ENCODE peak calls at places on chromosome 3, in seven cellular contexts. U is thoracic aorta, B is Calu3, V is glutamatergic neuron, J is right lobe of liver, R is tibial nerve, O is lower lobe of right lung. Q is an unnamed sample.
A peak's percentile ranks its signal among the peaks of the same experiment; 100 is the strongest.

GRCh38 chr3:194485471-194485875 is 1.3 kb downstream of the ATP13A3 start:
- DNase-seq in U (no peak), B (no peak), V (no peak), J (no peak), R (no peak), O (no peak), Q (no peak)

GRCh38 chr3:130894130-130894872 is 417 bp downstream of the ATP2C1 start:
- DNase-seq in U (no peak), B (peak; percentile 53), V (peak; percentile 68), J (peak; percentile 57), R (peak; percentile 14), O (peak; percentile 71), Q (peak; percentile 65)

GRCh38 chr3:197997936-197998335 is 37.9 kb downstream of the LMLN start:
- DNase-seq in U (no peak), B (no peak), V (no peak), J (no peak), R (no peak), O (no peak), Q (no peak)

GRCh38 chr3:12316721-12317351 is 28.0 kb downstream of the PPARG start:
- DNase-seq in U (no peak), B (no peak), V (no peak), J (no peak), R (no peak), O (no peak), Q (no peak)

GRCh38 chr3:134485075-134485536 is 679 bp downstream of the ANAPC13 start:
- DNase-seq in U (no peak), B (peak; percentile 24), V (no peak), J (no peak), R (no peak), O (no peak), Q (no peak)

GRCh38 chr3:41900265-41900664 is 61.6 kb downstream of the ULK4 start:
- DNase-seq in U (no peak), B (no peak), V (no peak), J (no peak), R (no peak), O (no peak), Q (no peak)

GRCh38 chr3:113136071-113136470 is 75.3 kb upstream of the BOC start:
- DNase-seq in U (no peak), B (no peak), V (no peak), J (no peak), R (no peak), O (no peak), Q (no peak)

GRCh38 chr3:101617478-101617877 is 43.5 kb downstream of the PCNP start:
- DNase-seq in U (no peak), B (no peak), V (no peak), J (no peak), R (no peak), O (no peak), Q (no peak)

GRCh38 chr3:156507285-156507684 is 47.6 kb downstream of the SSR3 start:
- DNase-seq in U (no peak), B (no peak), V (no peak), J (no peak), R (no peak), O (no peak), Q (no peak)

GRCh38 chr3:88195951-88196434 is 46.2 kb downstream of the C3orf38 start:
- DNase-seq in U (no peak), B (no peak), V (no peak), J (no peak), R (no peak), O (no peak), Q (no peak)

GRCh38 chr3:126886217-126886616 is 96.7 kb upstream of the PLXNA1 start:
- DNase-seq in U (no peak), B (no peak), V (no peak), J (no peak), R (no peak), O (no peak), Q (no peak)

GRCh38 chr3:11167590-11167989 is 13.3 kb downstream of the HRH1 start:
- DNase-seq in U (no peak), B (no peak), V (no peak), J (no peak), R (no peak), O (no peak), Q (no peak)

GRCh38 chr3:30502742-30503073 is 103.7 kb upstream of the TGFBR2 start:
- DNase-seq in U (no peak), B (no peak), V (no peak), J (no peak), R (no peak), O (no peak), Q (no peak)

GRCh38 chr3:87148020-87148419 is 79.1 kb upstream of the CHMP2B start:
- DNase-seq in U (no peak), B (no peak), V (no peak), J (no peak), R (no peak), O (no peak), Q (no peak)

GRCh38 chr3:87147562-87147961 is 79.5 kb upstream of the CHMP2B start:
- DNase-seq in U (no peak), B (no peak), V (no peak), J (no peak), R (no peak), O (no peak), Q (no peak)

DNA sequence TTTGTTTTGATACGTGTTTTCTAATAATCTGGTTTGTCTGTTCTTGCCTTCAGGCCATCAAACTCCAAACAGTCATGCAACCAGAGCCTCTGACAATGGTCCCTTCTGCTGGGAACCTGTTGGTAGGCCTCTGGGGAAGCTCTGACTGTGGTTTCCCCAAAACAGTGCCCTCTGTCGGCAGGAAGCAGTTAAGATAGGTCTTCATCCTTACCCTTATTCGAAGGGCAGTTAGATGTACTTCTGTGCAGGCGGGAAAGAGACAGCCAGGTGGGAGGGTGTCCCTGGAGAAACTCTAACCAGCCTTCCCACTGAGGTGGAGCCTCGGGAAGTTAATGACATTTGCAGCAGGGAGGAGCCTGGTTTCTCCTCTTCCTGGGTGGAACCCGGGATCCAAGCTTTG is 81.6 kb upstream of the CHMP2B start:
- DNase-seq in U (no peak), B (peak; percentile 27), V (peak; percentile 17), J (no peak), R (no peak), O (no peak), Q (peak; percentile 16)
- TF ChIP-seq CTCF in U (no peak), B (no peak), V (no peak), J (no peak), R (no peak), O (peak; percentile 18), Q (no peak)

GRCh38 chr3:55481918-55482495 is 5.1 kb downstream of the WNT5A start:
- DNase-seq in U (no peak), B (no peak), V (peak; percentile 68), J (no peak), R (no peak), O (no peak), Q (peak; percentile 60)
- TF ChIP-seq CTCF in U (no peak), B (no peak), V (no peak), J (no peak), R (no peak), O (no peak), Q (no peak)

DNA sequence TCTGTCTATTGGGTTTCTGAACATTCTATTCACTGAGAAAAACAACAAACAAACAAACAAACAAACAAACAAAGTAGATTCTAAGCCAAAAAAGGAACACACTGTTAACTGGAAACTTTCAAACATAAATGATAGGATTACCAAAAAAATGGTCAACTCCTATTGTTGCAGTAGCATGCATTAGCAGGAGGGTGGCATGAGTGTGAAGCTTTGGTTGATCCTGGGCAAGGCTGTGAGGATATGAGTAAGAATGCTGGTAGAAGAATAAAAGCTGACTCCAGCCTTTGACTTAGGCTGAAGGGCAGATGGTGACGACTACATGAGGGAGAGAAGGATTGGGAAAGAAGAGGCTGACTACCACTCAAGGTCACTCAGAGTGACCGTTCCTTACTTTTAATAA is 810.3 kb downstream of the VGLL3 start:
- DNase-seq in U (no peak), B (peak; percentile 39), V (no peak), J (no peak), R (no peak), O (no peak), Q (no peak)
- TF ChIP-seq CTCF in U (no peak), B (no peak), V (no peak), J (no peak), R (no peak), O (no peak), Q (peak; percentile 15)

DNA sequence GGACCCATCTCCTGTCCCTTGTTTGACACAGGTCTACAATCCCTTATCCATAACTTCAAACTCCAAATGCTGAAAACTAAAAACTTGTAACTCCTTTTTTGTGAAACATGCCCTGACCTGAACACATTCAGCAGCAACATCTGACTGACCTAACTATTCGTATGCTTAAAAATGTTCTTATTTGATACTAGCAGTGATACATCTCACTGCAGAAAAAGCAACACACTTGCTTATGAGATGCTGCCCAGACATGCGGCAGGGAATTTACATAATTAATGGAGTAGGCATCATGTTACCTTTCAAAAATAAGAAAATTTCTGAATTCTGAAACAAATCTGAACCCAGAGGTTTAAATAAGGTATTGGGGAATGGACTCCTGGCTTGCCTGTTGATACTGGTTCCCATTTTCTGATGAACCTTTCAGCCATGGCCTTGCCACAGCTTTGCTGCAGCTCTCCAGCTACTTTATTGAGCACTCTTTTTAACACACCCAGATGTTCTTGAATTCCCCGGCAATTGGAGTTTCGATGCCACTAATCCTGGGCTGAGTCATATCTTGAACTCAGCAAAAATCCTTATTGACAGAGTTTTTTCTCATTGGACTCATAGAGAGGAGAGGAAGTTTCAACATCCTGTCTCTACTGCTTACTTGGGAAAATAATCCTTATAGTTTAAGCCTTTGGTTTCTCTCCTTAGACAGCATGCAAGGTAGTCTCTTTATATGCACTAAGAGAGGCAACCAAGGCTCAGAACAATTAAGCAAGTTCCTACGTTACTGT is 296.6 kb upstream of the LMCD1 start:
- DNase-seq in U (no peak), B (no peak), V (no peak), J (no peak), R (no peak), O (no peak), Q (no peak)
- TF ChIP-seq CTCF in U (no peak), B (no peak), V (no peak), J (no peak), R (no peak), O (no peak), Q (no peak)

GRCh38 chr3:72161870-72162617 is 377.1 kb upstream of the PROK2 start:
- DNase-seq in U (no peak), B (no peak), V (no peak), J (peak; percentile 70), R (no peak), O (no peak), Q (peak; percentile 33)
- TF ChIP-seq CTCF in U (no peak), B (no peak), V (no peak), J (no peak), R (no peak), O (no peak), Q (no peak)

GRCh38 chr3:8757551-8758518 is 11.6 kb downstream of the OXTR start:
- DNase-seq in U (no peak), B (no peak), V (no peak), J (no peak), R (no peak), O (no peak), Q (no peak)
- TF ChIP-seq CTCF in U (no peak), B (no peak), V (no peak), J (no peak), R (no peak), O (no peak), Q (no peak)

GRCh38 chr3:128665362-128666021 is 14.9 kb upstream of the RPN1 start:
- DNase-seq in U (no peak), B (peak; percentile 22), V (no peak), J (no peak), R (no peak), O (no peak), Q (no peak)
- TF ChIP-seq CTCF in U (no peak), B (no peak), V (no peak), J (peak; percentile 17), R (no peak), O (no peak), Q (no peak)

Q was measured in nephron progenitor cell.